ENCODE peak calls at places on chromosomes 1 and 21, in ten cellular contexts. H is pons; U is GM12892; P is amniotic stem cell; D is NCI-H2107; I is substantia nigra; E is SJSA1; R is stimulated activated CD8-positive, alpha-beta memory T cell treated with anti-CD3 and anti-CD28 coated beads, Interleukin-4, amount 100 ng/mL, for 4 hours; S is NCI-H2029; J is mesothelial cell of epicardium. B is an unnamed sample.

GRCh38 chr1:152411846-152412245 is 2.2 kb downstream of the CRNN start:
- DNase-seq in U (no peak), P (no peak), J (no peak), S (no peak), D (no peak), R (no peak), I (no peak), H (no peak), E (no peak), B (no peak)

GRCh38 chr1:161763522-161764098 is 2.5 kb upstream of the ATF6 start:
- DNase-seq in P (no peak), E (peak), U (no peak), H (no peak), I (no peak), R (no peak), S (no peak), D (no peak), J (no peak), B (no peak)

GRCh38 chr1:225464851-225465792 is 37.3 kb upstream of the LBR start:
- DNase-seq in J (no peak), H (no peak), D (no peak), U (no peak), P (no peak), E (no peak), S (peak), I (no peak), R (no peak), B (no peak)

GRCh38 chr1:3597599-3597964 is 13.7 kb downstream of the MEGF6 start:
- DNase-seq in S (no peak), J (no peak), E (no peak), I (no peak), D (no peak), H (no peak), U (no peak), P (no peak), R (no peak), B (no peak)

GRCh38 chr1:60436148-60436547 is 362.6 kb upstream of the C1orf87 start:
- DNase-seq in J (no peak), E (no peak), S (no peak), P (no peak), U (no peak), R (no peak), D (no peak), H (peak), I (no peak), B (no peak)

GRCh38 chr1:111833334-111833733 is 77.6 kb downstream of the DDX20 start:
- DNase-seq in R (no peak), J (no peak), H (no peak), I (no peak), E (no peak), D (no peak), P (no peak), U (no peak), S (no peak), B (no peak)

GRCh38 chr1:215076312-215076711 is 6.2 kb upstream of the KCNK2 start:
- DNase-seq in E (no peak), P (no peak), S (no peak), J (no peak), R (no peak), U (no peak), D (no peak), I (no peak), H (no peak), B (no peak)

GRCh38 chr1:183911285-183911684 is 106.4 kb downstream of the RGL1 start:
- DNase-seq in H (no peak), S (no peak), P (no peak), U (peak), E (no peak), D (no peak), R (no peak), I (no peak), J (no peak), B (no peak)

GRCh38 chr1:155858805-155859233 is 548 bp upstream of the SYT11 start:
- DNase-seq in E (no peak), H (no peak), I (no peak), S (no peak), D (no peak), P (peak), J (no peak), R (no peak), U (no peak), B (no peak)

GRCh38 chr1:176374967-176375569 is 87.9 kb upstream of the PAPPA2 start:
- DNase-seq in U (peak), D (peak), P (peak), H (peak), R (peak), I (peak), E (peak), J (peak), S (peak), B (peak)

GRCh38 chr1:1883092-1883858 is 7.6 kb downstream of the GNB1 start:
- DNase-seq in R (no peak), H (no peak), U (no peak), J (no peak), D (no peak), E (no peak), S (no peak), I (no peak), P (no peak), B (no peak)

GRCh38 chr1:227742738-227743715 is 7.8 kb downstream of the SNAP47 start:
- DNase-seq in H (no peak), R (no peak), D (no peak), P (no peak), J (no peak), I (no peak), U (no peak), E (no peak), S (no peak), B (no peak)

GRCh38 chr1:223670458-223671159 is 5.1 kb upstream of the CAPN8 start:
- DNase-seq in D (no peak), U (no peak), P (no peak), E (no peak), S (no peak), H (peak), I (no peak), R (no peak), J (no peak), B (no peak)

GRCh38 chr1:169795687-169796086 is 980 bp upstream of the METTL18 start:
- DNase-seq in J (no peak), E (peak), D (no peak), R (no peak), S (no peak), U (no peak), P (no peak), H (no peak), I (no peak), B (no peak)

GRCh38 chr1:218430346-218430745 is 85.2 kb downstream of the TGFB2 start:
- DNase-seq in U (no peak), H (no peak), J (no peak), P (no peak), I (no peak), S (no peak), D (no peak), R (no peak), E (no peak), B (no peak)

GRCh38 chr1:85465791-85466134 is 804 bp upstream of the DDAH1 start:
- DNase-seq in S (no peak), I (no peak), P (no peak), R (no peak), E (peak), H (peak), J (no peak), D (no peak), U (no peak), B (no peak)

GRCh38 chr21:28885853-28886177 is 106.9 kb downstream of the LTN1 start:
- DNase-seq in S (no peak), I (no peak), U (no peak), P (no peak), D (no peak), R (no peak), J (no peak), H (peak), E (no peak), B (no peak)

GRCh38 chr21:29133241-29133640 is 2.8 kb downstream of the MAP3K7CL start:
- DNase-seq in H (no peak), I (no peak), D (no peak), R (no peak), P (no peak), E (no peak), J (no peak), U (no peak), S (no peak), B (no peak)

GRCh38 chr1:114488739-114489138 is 22.3 kb downstream of the TRIM33 start:
- DNase-seq in P (no peak), R (no peak), I (no peak), H (no peak), S (no peak), U (no peak), E (no peak), D (no peak), J (no peak), B (no peak)

GRCh38 chr1:231106347-231106746 is 55.5 kb upstream of the TRIM67 start:
- DNase-seq in J (no peak), U (no peak), D (no peak), H (no peak), S (peak), I (no peak), P (peak), R (no peak), E (peak), B (no peak)

B was measured in NCI-H187.